ENCODE peak calls at places on chromosomes 16 and 17, in ten cellular contexts. C, P, V, Q, S, M, Z, A, E and D are unnamed samples.

GRCh38 chr17:81118308-81119221 is 46.7 kb upstream of the PVALEF start:
- DNase-seq in C (no peak), P (no peak), V (no peak), Q (no peak), S (no peak), M (no peak), Z (no peak), A (no peak), E (no peak), D (no peak)

GRCh38 chr17:27446569-27447301 is 9.5 kb upstream of the KSR1 start:
- DNase-seq in C (peak; percentile 91), P (no peak), V (no peak), Q (peak; percentile 98), S (no peak), M (no peak), Z (no peak), A (no peak), E (no peak), D (no peak)

GRCh38 chr17:78999056-78999768 is 10.4 kb downstream of the CANT1 start:
- DNase-seq in C (no peak), P (no peak), V (no peak), Q (no peak), S (no peak), M (no peak), Z (no peak), A (no peak), E (no peak), D (no peak)

GRCh38 chr17:6800422-6801027 is 24.5 kb downstream of the FBXO39 start:
- DNase-seq in C (no peak), P (no peak), V (no peak), Q (no peak), S (no peak), M (no peak), Z (no peak), A (no peak), E (peak; percentile 67), D (no peak)

GRCh38 chr17:78724544-78724943 is 57.5 kb downstream of the CYTH1 start:
- DNase-seq in C (no peak), P (no peak), V (no peak), Q (no peak), S (no peak), M (no peak), Z (no peak), A (no peak), E (no peak), D (no peak)

GRCh38 chr17:1362964-1363363 is 37.1 kb downstream of the YWHAE start:
- DNase-seq in C (no peak), P (no peak), V (peak; percentile 25), Q (no peak), S (no peak), M (no peak), Z (no peak), A (no peak), E (no peak), D (no peak)

GRCh38 chr17:51860934-51861561 is 297.5 kb downstream of the CA10 start:
- DNase-seq in C (no peak), P (peak; percentile 76), V (peak; percentile 72), Q (no peak), S (no peak), M (peak; percentile 82), Z (no peak), A (no peak), E (no peak), D (peak; percentile 61)

GRCh38 chr17:17096438-17097178 is 54.4 kb downstream of the MPRIP start:
- DNase-seq in C (no peak), P (no peak), V (no peak), Q (peak; percentile 14), S (no peak), M (peak; percentile 55), Z (no peak), A (no peak), E (no peak), D (no peak)

GRCh38 chr17:48561894-48562810 is 16.0 kb downstream of the HOXB4 start:
- DNase-seq in C (no peak), P (no peak), V (no peak), Q (no peak), S (no peak), M (peak; percentile 94), Z (no peak), A (no peak), E (no peak), D (no peak)

GRCh38 chr17:43768382-43768781 is 9.8 kb upstream of the SOST start:
- DNase-seq in C (no peak), P (no peak), V (peak; percentile 66), Q (no peak), S (no peak), M (no peak), Z (no peak), A (no peak), E (no peak), D (no peak)

GRCh38 chr16:84503751-84504395 is 586 bp downstream of the MEAK7 start:
- DNase-seq in C (no peak), P (no peak), V (no peak), Q (peak; percentile 31), S (no peak), M (no peak), Z (no peak), A (no peak), E (peak; percentile 61), D (no peak)

GRCh38 chr17:45029758-45030423 is 21.5 kb downstream of the DCAKD start:
- DNase-seq in C (no peak), P (no peak), V (no peak), Q (no peak), S (no peak), M (no peak), Z (no peak), A (no peak), E (no peak), D (no peak)

GRCh38 chr17:51613255-51613654 is 352.9 kb downstream of the UTP18 start:
- DNase-seq in C (no peak), P (no peak), V (no peak), Q (no peak), S (no peak), M (no peak), Z (no peak), A (no peak), E (no peak), D (no peak)

GRCh38 chr16:65200857-65201256 is 79.0 kb upstream of the CDH11 start:
- DNase-seq in C (no peak), P (no peak), V (no peak), Q (no peak), S (no peak), M (no peak), Z (no peak), A (no peak), E (no peak), D (no peak)

GRCh38 chr16:78647019-78647418 is 547.6 kb downstream of the WWOX start:
- DNase-seq in C (no peak), P (no peak), V (no peak), Q (no peak), S (no peak), M (no peak), Z (no peak), A (no peak), E (no peak), D (no peak)

GRCh38 chr16:15404792-15405191 is 9.2 kb downstream of the MPV17L start:
- DNase-seq in C (no peak), P (no peak), V (no peak), Q (no peak), S (no peak), M (no peak), Z (no peak), A (no peak), E (no peak), D (no peak)

GRCh38 chr17:49616086-49616485 is 40.4 kb downstream of the NXPH3 start:
- DNase-seq in C (no peak), P (no peak), V (no peak), Q (no peak), S (no peak), M (no peak), Z (no peak), A (no peak), E (no peak), D (no peak)

GRCh38 chr16:9138731-9139501 is 47.5 kb downstream of the HAPSTR1 start:
- DNase-seq in C (no peak), P (peak; percentile 84), V (peak; percentile 72), Q (no peak), S (peak; percentile 29), M (peak; percentile 87), Z (peak; percentile 45), A (peak; percentile 37), E (peak; percentile 87), D (peak; percentile 67)

GRCh38 chr17:15926039-15926740 is 18.7 kb upstream of the ADORA2B start:
- DNase-seq in C (no peak), P (peak; percentile 46), V (no peak), Q (no peak), S (no peak), M (no peak), Z (no peak), A (no peak), E (peak; percentile 34), D (no peak)

GRCh38 chr17:62665599-62665998 is 38.1 kb downstream of the MRC2 start:
- DNase-seq in C (no peak), P (no peak), V (no peak), Q (no peak), S (no peak), M (no peak), Z (no peak), A (no peak), E (no peak), D (no peak)